ENCODE peak calls at places on chromosomes 2 and 18, in five cellular contexts. C is mucosa of descending colon, G is hepatocyte, M is neural crest cell, F is WTC11. R is an unnamed sample.
A peak's percentile ranks its signal among the peaks of the same experiment; 100 is the strongest.

GRCh38 chr18:36547544-36547943 is 250.0 kb downstream of the FHOD3 start:
- DNase-seq in C (no peak), G (no peak), M (no peak), F (no peak), R (no peak)

GRCh38 chr2:12796617-12797016 is 79.9 kb downstream of the TRIB2 start:
- DNase-seq in C (no peak), G (no peak), M (peak; percentile 23), F (no peak), R (no peak)

GRCh38 chr18:75249672-75250470 is 39.3 kb downstream of the TSHZ1 start:
- DNase-seq in C (no peak), G (no peak), M (no peak), F (no peak), R (no peak)

GRCh38 chr2:204480262-204480661 is 65.0 kb upstream of the PARD3B start:
- DNase-seq in C (no peak), G (no peak), M (no peak), F (no peak), R (no peak)

GRCh38 chr2:150994041-150994440 is 267.6 kb downstream of the RBM43 start:
- DNase-seq in C (no peak), G (no peak), M (no peak), F (no peak), R (no peak)

GRCh38 chr2:227079726-227080125 is 84.3 kb downstream of the COL4A4 start:
- DNase-seq in C (no peak), G (no peak), M (no peak), F (no peak), R (no peak)

GRCh38 chr18:61991201-61991600 is 98.4 kb upstream of the RNF152 start:
- DNase-seq in C (no peak), G (no peak), M (no peak), F (no peak), R (no peak)

GRCh38 chr2:44136186-44136585 is 32.5 kb upstream of the PPM1B start:
- DNase-seq in C (no peak), G (peak; percentile 49), M (no peak), F (no peak), R (no peak)

GRCh38 chr2:126370208-126370607 is 285.8 kb upstream of the GYPC start:
- DNase-seq in C (no peak), G (no peak), M (no peak), F (no peak), R (no peak)

GRCh38 chr18:63604791-63605567 is 17.8 kb downstream of the SERPINB13 start:
- DNase-seq in C (no peak), G (no peak), M (no peak), F (no peak), R (no peak)

GRCh38 chr2:28951910-28952805 is 28.9 kb upstream of the TOGARAM2 start:
- DNase-seq in C (no peak), G (peak; percentile 37), M (no peak), F (no peak), R (no peak)

GRCh38 chr2:47016172-47016913 is 100.7 kb upstream of the MCFD2 start:
- DNase-seq in C (no peak), G (peak; percentile 60), M (no peak), F (peak; percentile 39), R (no peak)
- TF ChIP-seq CTCF in C (no peak), G (peak; percentile 12), M (no peak), F (no peak), R (no peak)

GRCh38 chr2:118315606-118316005 is 227.3 kb downstream of the INSIG2 start:
- DNase-seq in C (no peak), G (no peak), M (no peak), F (no peak), R (no peak)

GRCh38 chr2:118310878-118311442 is 222.7 kb downstream of the INSIG2 start:
- DNase-seq in C (no peak), G (peak; percentile 54), M (no peak), F (peak; percentile 78), R (peak; percentile 11)

GRCh38 chr2:118310016-118310877 is 222.0 kb downstream of the INSIG2 start:
- DNase-seq in C (peak; percentile 43), G (peak; percentile 71), M (peak; percentile 33), F (peak; percentile 56), R (peak; percentile 53)

GRCh38 chr2:118309201-118310015 is 221.1 kb downstream of the INSIG2 start:
- DNase-seq in C (no peak), G (no peak), M (no peak), F (no peak), R (no peak)

GRCh38 chr2:118312963-118313756 is 224.9 kb downstream of the INSIG2 start:
- DNase-seq in C (no peak), G (no peak), M (no peak), F (peak; percentile 54), R (no peak)
- TF ChIP-seq CTCF in C (no peak), G (no peak), M (no peak), F (no peak), R (peak; percentile 13)

DNA sequence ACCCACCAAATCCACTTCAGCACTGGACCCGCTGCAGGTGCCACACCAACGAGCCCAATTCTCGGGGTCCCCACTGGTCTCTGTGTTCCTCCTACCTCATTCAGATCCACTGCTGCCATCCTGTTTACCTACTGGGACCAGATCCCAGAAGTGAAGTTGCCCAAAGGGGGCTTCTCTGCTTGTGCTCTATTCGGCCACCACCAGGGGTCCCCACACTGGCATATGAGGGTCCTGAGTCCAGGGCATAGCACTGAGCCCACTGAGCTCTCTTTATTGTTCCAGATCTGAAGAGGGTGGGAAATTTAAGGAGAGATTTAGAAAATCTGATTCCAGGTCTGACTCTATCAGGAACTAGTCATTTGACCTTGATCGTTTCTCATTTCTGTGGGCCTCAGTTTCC is 2.4 kb downstream of the GPR45 start:
- DNase-seq in C (no peak), G (no peak), M (peak; percentile 50), F (peak; percentile 67), R (peak; percentile 63)
- TF ChIP-seq CTCF in C (no peak), G (no peak), M (peak; percentile 58), F (peak; percentile 69), R (no peak)

DNA sequence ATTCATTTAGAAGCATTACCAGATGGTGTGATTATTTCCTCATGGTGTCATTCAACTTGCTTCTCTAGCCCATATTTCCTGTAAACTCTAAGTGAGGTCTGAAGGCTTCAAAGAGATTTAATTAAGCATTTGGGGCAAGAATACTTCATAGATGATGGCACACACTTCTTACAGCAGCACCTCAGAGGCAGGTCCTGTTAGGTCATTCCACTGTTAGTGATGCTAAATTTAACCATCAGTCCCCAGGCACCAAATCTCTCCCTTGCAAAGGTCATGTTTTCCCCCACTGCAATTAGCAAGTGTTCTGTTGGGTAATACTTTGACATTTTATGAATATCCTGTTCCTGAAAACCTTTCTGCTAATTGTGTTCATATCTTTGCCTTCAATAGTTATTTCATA is 117.1 kb downstream of the STK39 start:
- DNase-seq in C (no peak), G (no peak), M (no peak), F (no peak), R (no peak)
- TF ChIP-seq CTCF in C (no peak), G (no peak), M (no peak), F (no peak), R (no peak)

GRCh38 chr2:159076233-159076632 is 107.8 kb downstream of the TANC1 start:
- DNase-seq in C (no peak), G (no peak), M (no peak), F (no peak), R (no peak)
- TF ChIP-seq CTCF in C (no peak), G (no peak), M (no peak), F (no peak), R (no peak)

GRCh38 chr18:78889250-78889649 is 90.4 kb upstream of the SALL3 start:
- DNase-seq in C (no peak), G (no peak), M (no peak), F (no peak), R (no peak)

GRCh38 chr18:78882585-78882984 is 97.0 kb upstream of the SALL3 start:
- DNase-seq in C (no peak), G (no peak), M (no peak), F (no peak), R (no peak)

GRCh38 chr18:78890388-78890787 is 89.2 kb upstream of the SALL3 start:
- DNase-seq in C (no peak), G (no peak), M (no peak), F (no peak), R (no peak)

GRCh38 chr18:78883501-78883900 is 96.1 kb upstream of the SALL3 start:
- DNase-seq in C (no peak), G (no peak), M (no peak), F (no peak), R (no peak)

DNA sequence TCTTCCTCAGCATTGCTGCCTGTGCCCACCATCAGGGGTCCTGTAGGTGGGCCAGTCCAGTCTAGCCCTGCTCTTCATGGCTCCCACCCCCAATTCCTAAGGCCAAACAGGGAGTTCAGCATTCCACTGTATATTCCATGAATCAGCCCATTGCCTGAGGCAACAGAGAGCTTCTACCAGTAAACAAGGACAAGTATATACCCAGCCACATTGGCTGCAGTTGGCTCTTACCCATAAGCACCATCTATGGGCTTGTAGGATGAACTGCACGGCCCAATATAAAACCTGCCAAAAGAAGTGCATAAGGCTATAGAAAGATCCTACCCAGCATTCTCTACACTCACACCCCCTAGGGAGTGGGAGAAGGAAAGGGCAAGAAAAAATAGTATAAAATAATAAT is 95.1 kb upstream of the SALL3 start:
- DNase-seq in C (no peak), G (no peak), M (no peak), F (no peak), R (no peak)
- TF ChIP-seq CTCF in C (no peak), G (no peak), M (peak; percentile 23), F (peak; percentile 18), R (no peak)

GRCh38 chr2:129396980-129397599 is 582.4 kb upstream of the RAB6C start:
- DNase-seq in C (no peak), G (peak; percentile 78), M (no peak), F (peak; percentile 52), R (peak; percentile 50)
- TF ChIP-seq CTCF in C (no peak), G (peak; percentile 87), M (peak; percentile 75), F (peak; percentile 37), R (peak; percentile 38)

DNA sequence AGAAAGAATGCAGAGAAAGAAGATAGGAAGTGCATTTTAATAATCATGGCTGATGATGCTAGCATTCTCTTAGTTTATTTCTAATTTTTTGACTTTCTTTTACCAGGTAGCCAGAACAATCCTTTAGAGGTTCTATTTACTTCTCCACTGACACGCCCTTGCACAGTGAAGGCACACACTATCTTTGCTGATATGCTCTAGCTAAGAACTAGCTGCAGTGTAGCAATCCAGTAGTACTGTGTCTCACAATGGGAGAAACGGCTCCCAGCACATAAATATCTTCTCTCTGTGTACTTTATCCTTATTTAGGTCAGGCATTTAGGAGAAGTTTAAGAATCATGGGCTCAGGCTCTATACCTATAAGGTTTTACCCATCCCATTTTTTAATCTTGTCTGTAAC is 1005.4 kb downstream of the LRP1B start:
- DNase-seq in C (no peak), G (peak; percentile 7), M (no peak), F (no peak), R (no peak)
- TF ChIP-seq CTCF in C (no peak), G (no peak), M (no peak), F (no peak), R (no peak)

DNA sequence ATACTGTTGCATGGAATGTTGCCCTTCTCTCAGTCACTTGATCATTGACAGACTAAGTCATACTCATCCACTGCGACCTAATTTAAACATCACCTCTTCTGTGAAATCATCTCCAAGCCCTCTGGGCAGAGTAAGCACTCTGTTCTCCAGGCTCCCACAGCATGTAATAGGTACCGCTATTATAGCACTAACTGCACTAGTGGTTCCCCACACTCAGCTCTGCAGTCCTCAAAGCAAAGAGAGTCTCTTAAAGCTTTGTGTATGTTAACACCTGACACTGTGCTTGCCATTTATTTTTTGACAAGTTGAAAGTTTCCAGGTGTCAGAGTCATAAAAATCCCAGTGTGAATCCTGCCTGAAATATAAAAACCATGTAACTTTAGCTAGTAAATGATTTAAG is 947.1 kb downstream of the ERBB4 start:
- DNase-seq in C (no peak), G (peak; percentile 9), M (no peak), F (no peak), R (no peak)
- TF ChIP-seq CTCF in C (no peak), G (no peak), M (no peak), F (no peak), R (no peak)

GRCh38 chr2:100178085-100178788 is 35.8 kb upstream of the AFF3 start:
- DNase-seq in C (no peak), G (peak; percentile 64), M (peak; percentile 52), F (peak; percentile 76), R (peak; percentile 63)
- TF ChIP-seq CTCF in C (no peak), G (peak; percentile 36), M (peak; percentile 61), F (peak; percentile 24), R (peak; percentile 72)